ENCODE peak calls at places on chromosomes 4 and X, in four cellular contexts. X is cardiac muscle cell; M is CD8-positive, alpha-beta T cell; L is suprapubic skin. G is an unnamed sample. For H3K36me3, the result is how much of the 10 kb centered on the place peaks cover.

GRCh38 chrX:107628662-107629532 is 587 bp downstream of the PRPS1 start:
- DNase-seq in X (peak), L (peak), M (peak), G (peak)

GRCh38 chrX:149487292-149487691 is 17.8 kb downstream of the IDS start:
- DNase-seq in X (no peak), M (no peak), L (no peak), G (no peak)

GRCh38 chr4:169286562-169287301 is 16.0 kb upstream of the SH3RF1 start:
- DNase-seq in L (no peak), X (no peak), M (no peak), G (no peak)

GRCh38 chrX:46912673-46913491 is 661 bp downstream of the JADE3 start:
- DNase-seq in M (peak), L (peak), X (peak), G (peak)

GRCh38 chr4:122895336-122895995 is 26.9 kb downstream of the NUDT6 start:
- DNase-seq in X (no peak), L (no peak), M (no peak), G (no peak)

GRCh38 chr4:26179316-26179760 is 141.5 kb upstream of the RBPJ start:
- DNase-seq in M (no peak), X (no peak), L (no peak), G (no peak)

GRCh38 chr4:97144199-97144598 is 999.1 kb downstream of the STPG2 start:
- DNase-seq in M (no peak), X (no peak), L (no peak), G (no peak)

GRCh38 chr4:101346312-101346561 is 1.1 kb downstream of the PPP3CA start:
- DNase-seq in X (no peak), M (peak), L (no peak), G (no peak)

GRCh38 chrX:2325076-2325784 is 175.5 kb downstream of the DHRSX start:
- DNase-seq in M (no peak), X (no peak), L (peak), G (peak)

GRCh38 chr4:5461477-5461876 is 246.9 kb downstream of the EVC2 start:
- DNase-seq in X (no peak), M (no peak), L (no peak), G (no peak)

GRCh38 chr4:104878936-104879335 is 267.7 kb upstream of the TET2 start:
- DNase-seq in L (no peak), X (no peak), M (no peak), G (no peak)

GRCh38 chr4:94813221-94813620 is 55.5 kb downstream of the BMPR1B start:
- DNase-seq in M (no peak), X (no peak), L (no peak), G (no peak)

GRCh38 chr4:3235581-3235980 is 13.4 kb upstream of the MSANTD1 start:
- DNase-seq in M (no peak), L (no peak), X (no peak), G (no peak)
- H3K36me3 ChIP-seq in M (under half), L (half or more), X (under half), G (half or more)

GRCh38 chrX:17592117-17592516 is 145.2 kb upstream of the SCML1 start:
- DNase-seq in M (no peak), X (no peak), L (no peak), G (no peak)

GRCh38 chrX:17595456-17596035 is 141.7 kb upstream of the SCML1 start:
- DNase-seq in L (no peak), M (no peak), X (no peak), G (no peak)

GRCh38 chrX:17590892-17591740 is 146.2 kb upstream of the SCML1 start:
- DNase-seq in X (peak), M (peak), L (peak), G (peak)

GRCh38 chrX:17588303-17588702 is 149.0 kb upstream of the SCML1 start:
- DNase-seq in M (no peak), L (no peak), X (no peak), G (no peak)

GRCh38 chrX:17591741-17592110 is 145.6 kb upstream of the SCML1 start:
- DNase-seq in M (no peak), L (no peak), X (no peak), G (peak)
- H3K4me3 ChIP-seq in M (no peak), L (no peak), X (no peak), G (peak)

GRCh38 chr4:153153339-153153851 is 50.8 kb upstream of the TRIM2 start:
- DNase-seq in X (peak), M (peak), L (peak), G (peak)

GRCh38 chr4:153152453-153153338 is 51.5 kb upstream of the TRIM2 start:
- DNase-seq in X (peak), L (no peak), M (peak), G (no peak)

GRCh38 chr4:153146031-153146430 is 58.2 kb upstream of the TRIM2 start:
- DNase-seq in M (no peak), L (no peak), X (no peak), G (no peak)

GRCh38 chr4:153151535-153152452 is 52.4 kb upstream of the TRIM2 start:
- DNase-seq in L (no peak), M (no peak), X (peak), G (peak)

DNA sequence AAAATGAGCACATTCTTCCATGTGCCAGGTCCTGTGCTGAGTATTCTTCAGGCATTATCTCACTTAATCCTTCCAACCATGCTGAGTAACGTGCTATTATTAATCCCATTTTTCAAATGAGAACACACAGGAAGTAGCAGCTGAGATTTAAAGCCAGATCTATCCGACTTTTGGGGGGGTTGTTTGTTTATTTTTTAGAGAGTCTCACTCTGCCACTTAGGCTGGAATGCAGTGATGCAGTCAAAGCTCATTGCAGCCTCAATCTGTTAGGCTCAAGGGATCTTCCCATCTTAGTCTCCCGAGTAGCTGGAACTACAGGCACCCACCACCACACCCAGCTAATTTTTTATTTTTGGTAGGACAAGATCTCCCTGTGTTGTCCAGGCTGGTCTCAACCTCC is 55.4 kb upstream of the TRIM2 start:
- DNase-seq in X (no peak), M (no peak), L (no peak), G (no peak)
- H3K27ac ChIP-seq in X (no peak), M (no peak), L (no peak), G (no peak)

DNA sequence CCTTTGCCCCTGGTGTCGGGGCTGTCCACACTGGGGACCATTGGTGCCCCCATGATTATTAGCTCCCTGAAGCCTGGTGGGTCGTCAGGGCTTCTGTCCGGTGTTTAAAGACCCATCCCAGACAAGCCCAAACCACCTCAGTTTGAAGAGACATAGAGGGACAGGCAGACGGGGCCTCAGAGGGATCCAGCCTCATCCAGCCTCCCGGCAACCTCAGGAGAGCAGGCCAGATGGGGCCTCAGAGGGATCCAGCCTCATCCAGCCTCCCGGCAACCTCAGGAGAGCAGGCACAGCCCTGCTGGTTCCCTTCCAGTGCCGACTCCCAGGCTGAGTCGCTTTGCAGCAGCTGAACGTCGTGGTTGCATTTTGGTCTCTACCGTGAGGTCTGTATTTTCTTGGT is 32.1 kb downstream of the PIGG start:
- DNase-seq in M (no peak), X (no peak), L (no peak), G (no peak)
- H3K36me3 ChIP-seq in M (under half), X (under half), L (half or more), G (under half)

DNA sequence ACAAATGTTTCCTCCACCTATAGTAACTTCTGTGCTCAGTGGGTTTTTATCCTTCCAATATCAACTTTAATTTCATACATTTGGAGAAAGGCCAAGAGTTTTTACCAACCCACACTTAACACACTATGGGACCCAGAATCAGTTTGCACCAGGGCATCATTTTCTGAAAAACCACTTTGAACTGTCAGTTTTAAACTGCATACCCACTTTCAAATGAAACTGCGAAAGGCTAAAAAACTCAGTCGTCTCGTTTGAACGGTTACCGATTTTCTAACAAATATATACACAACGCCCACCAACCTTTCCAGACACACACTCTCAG is 440 bp downstream of the ABCG2 start:
- DNase-seq in X (no peak), L (no peak), M (no peak), G (no peak)
- H3K4me3 ChIP-seq in X (peak), L (peak), M (no peak), G (peak)

GRCh38 chr4:182190306-182190705 is 52.9 kb upstream of the TENM3 start:
- DNase-seq in M (no peak), L (no peak), X (peak), G (no peak)

GRCh38 chr4:182185491-182185890 is 57.7 kb upstream of the TENM3 start:
- DNase-seq in L (no peak), M (no peak), X (no peak), G (no peak)

GRCh38 chr4:182188622-182189021 is 54.6 kb upstream of the TENM3 start:
- DNase-seq in X (no peak), L (no peak), M (no peak), G (no peak)

GRCh38 chr4:182192511-182193181 is 50.6 kb upstream of the TENM3 start:
- DNase-seq in M (no peak), L (no peak), X (no peak), G (no peak)

DNA sequence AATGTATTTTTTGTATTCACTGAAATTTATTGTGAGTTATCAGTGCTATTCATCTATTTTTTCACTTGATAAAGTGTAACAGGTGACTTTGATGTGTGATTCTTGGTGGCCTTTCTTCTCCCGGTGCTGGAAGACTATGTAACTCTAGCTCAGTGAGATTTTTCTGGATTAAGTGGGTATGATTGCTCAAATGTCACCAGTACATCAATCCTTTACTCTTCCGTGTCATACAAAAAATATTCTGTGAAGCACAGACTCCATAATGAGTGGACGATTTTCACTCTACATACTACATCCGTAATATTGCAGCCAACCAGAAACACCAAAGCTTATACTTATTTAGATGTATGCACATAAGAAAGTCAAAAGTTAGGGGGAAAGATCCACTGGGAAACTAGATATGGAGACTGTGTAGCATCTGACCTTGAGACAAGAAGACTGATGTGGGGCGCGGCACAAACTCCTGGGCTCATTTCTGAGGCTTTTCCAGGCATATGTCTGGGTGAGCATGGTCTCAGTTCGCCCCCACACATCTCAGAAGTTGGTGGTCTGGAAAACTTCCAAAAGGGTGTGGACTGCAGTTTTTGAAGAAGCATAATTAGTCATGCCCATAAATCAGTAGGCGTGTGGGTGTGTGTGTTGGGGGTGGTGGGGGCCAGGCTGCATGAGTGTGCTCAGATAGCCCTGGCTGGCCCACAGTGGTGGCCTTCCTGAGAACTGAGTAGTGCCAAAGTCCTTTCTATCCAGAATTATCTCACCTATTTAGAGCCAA is 53.9 kb upstream of the TENM3 start:
- DNase-seq in X (no peak), L (no peak), M (no peak), G (peak)
- H3K27ac ChIP-seq in X (no peak), L (peak), M (no peak), G (no peak)

DNA sequence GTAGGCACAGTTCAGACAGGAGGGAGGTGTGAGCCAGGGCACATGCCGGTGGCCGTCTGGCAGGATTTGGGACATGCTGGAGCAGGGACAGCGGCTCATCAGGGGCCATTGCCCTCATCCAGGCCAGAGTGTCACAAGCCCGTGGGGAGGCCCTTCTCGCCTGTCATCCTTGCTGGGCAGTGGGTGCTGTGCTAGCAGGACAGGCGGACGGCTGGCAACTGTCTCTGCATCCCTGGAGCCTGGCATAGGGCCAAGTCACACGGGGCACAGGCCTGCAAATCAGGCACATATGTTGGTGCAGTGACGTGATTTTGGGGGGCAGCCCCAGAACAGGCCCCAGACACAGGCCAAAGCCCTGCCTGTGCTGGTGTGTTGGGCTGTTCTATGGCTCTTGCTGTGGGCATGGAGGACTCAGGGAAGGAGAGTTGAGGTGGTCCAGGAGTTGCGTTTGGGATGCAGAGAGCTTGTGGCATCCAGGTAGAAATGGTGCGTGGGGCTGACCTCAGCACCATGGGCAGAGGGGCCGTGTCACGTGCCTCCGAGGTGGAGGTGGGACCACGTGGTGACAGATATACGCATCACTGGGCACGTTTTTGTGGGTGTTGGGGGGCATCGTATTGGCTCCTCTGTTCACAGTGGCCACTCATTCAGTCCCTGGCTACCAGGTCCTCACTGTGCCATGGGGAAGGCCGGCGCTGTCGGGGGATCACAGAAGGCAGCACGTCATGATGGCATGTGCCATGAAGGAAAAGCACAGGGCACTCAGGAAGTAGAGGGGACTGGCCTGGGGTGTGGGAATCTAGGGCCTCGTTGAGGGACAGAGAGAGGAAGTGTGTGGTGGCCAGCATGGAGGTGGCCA is 14.6 kb upstream of the MSANTD1 start:
- DNase-seq in M (no peak), L (no peak), X (no peak), G (no peak)
- H3K36me3 ChIP-seq in M (under half), L (half or more), X (under half), G (under half)

DNA sequence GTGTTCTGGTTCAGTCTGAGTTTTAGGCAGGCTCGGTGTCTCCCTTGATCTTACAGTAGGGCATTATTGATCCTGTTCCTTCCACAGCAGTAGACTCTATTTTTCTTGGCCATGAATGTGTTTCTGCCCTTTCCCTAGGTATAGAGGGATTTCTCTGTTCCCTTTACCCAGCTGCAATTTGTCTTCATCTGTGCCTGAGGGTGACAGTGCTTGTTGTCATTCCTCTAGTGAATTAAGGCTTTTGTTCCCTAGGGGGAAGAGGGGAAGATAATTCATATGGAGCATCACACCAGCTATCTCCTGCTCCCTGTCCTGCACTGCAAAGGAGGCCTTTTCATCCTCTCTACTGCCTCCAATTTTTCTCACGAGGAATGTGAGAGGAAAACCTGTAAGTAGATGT is 39.7 kb upstream of the CXorf51A start:
- DNase-seq in L (no peak), M (no peak), X (no peak), G (no peak)
- H3K4me3 ChIP-seq in L (no peak), M (no peak), X (no peak), G (no peak)

DNA sequence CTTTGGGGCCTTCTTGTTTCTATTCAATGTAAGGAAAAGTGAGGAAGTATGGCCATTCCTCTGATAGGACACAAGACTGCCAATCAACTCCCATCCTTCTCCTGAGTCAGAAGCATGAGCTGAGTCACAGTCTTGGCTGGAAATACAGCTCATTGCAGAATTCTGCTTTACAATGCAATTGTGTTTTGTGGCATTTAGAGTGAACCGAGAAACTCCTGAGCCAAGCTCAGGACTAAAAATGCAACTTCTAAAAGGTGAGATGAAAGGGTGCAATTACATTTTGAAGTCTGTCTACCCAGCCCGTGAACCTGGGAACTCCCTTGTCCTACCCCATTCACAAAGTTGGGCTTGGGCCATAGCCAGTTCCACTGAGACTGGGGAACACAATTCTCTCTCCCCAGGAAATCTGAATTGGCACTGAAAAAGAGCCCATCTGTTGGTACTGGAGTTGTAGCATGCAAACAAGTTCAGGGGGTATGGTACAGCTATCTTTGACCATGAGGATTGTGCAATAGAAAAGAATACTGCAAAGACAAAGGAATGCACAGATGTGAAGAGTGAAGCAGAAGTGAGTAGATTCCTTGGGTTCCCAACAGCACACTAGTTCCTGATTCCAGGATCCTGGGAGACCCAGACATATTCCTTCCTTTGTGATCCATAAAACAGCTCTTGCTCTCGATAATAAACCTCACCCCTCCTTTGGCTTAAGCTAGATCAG is 43.1 kb upstream of the CTAG2 start:
- DNase-seq in M (no peak), L (no peak), X (no peak), G (peak)
- H3K27ac ChIP-seq in M (no peak), L (no peak), X (no peak), G (peak)

DNA sequence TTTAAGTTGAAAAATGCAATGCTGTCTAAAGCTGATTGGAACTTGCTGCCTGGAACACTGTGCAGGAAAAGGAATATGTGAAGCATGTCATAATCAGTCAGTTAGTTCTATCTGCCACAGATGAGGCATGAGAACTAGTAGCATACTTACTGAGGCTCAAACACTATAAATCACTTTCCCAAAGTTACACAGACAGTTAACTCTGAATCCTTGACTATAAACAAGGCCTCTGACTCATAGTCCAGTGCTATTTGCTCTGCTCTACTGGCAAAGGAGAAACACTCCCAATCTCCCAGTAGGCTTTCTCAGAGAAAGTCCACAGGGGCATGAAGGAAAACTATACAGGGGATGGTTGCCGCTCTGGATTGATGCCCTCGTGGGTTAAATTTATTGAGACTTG is 2078.4 kb upstream of the TENM3 start:
- DNase-seq in M (no peak), X (no peak), L (no peak), G (no peak)
- H3K36me3 ChIP-seq in M (under half), X (under half), L (under half), G (under half)

G was measured in brain microvascular endothelial cell.